ENCODE peak calls at places on chromosomes 6 and 20, in eight cellular contexts. One of them, this sample, is unnamed.

GRCh38 chr20:54488442-54488841 is 13.0 kb downstream of the DOK5 start:
- DNase-seq in frontal cortex: no peak
- DNase-seq in heart right ventricle: no peak
- DNase-seq in NCI-H1417: no peak
- DNase-seq in occipital lobe: no peak
- DNase-seq in fibroblast of gingiva: no peak
- DNase-seq in NCI-H1105: no peak
- DNase-seq in activated CD4-positive, alpha-beta memory T cell treated with anti-CD3 and anti-CD28 coated beads, Interleukin-2, amount 10 ng/mL, durations not matched to agents 7 days and 5 days: no peak
- DNase-seq in this sample: no peak

GRCh38 chr6:46638650-46639049 is 14.0 kb downstream of the CYP39A1 start:
- DNase-seq in activated CD4-positive, alpha-beta memory T cell treated with anti-CD3 and anti-CD28 coated beads, Interleukin-2, amount 10 ng/mL, durations not matched to agents 7 days and 5 days: no peak
- DNase-seq in heart right ventricle: no peak
- DNase-seq in NCI-H1417: no peak
- DNase-seq in fibroblast of gingiva: no peak
- DNase-seq in NCI-H1105: no peak
- DNase-seq in frontal cortex: no peak
- DNase-seq in occipital lobe: no peak
- DNase-seq in this sample: no peak

GRCh38 chr6:29631860-29632731 is 887 bp downstream of the GABBR1 start:
- DNase-seq in occipital lobe: peak
- DNase-seq in activated CD4-positive, alpha-beta memory T cell treated with anti-CD3 and anti-CD28 coated beads, Interleukin-2, amount 10 ng/mL, durations not matched to agents 7 days and 5 days: peak
- DNase-seq in fibroblast of gingiva: peak
- DNase-seq in frontal cortex: peak
- DNase-seq in NCI-H1105: peak
- DNase-seq in NCI-H1417: peak
- DNase-seq in heart right ventricle: peak
- DNase-seq in this sample: peak

GRCh38 chr6:37819802-37820712 is 530 bp downstream of the ZFAND3 start:
- DNase-seq in heart right ventricle: peak
- DNase-seq in occipital lobe: no peak
- DNase-seq in activated CD4-positive, alpha-beta memory T cell treated with anti-CD3 and anti-CD28 coated beads, Interleukin-2, amount 10 ng/mL, durations not matched to agents 7 days and 5 days: peak
- DNase-seq in frontal cortex: peak
- DNase-seq in NCI-H1417: no peak
- DNase-seq in fibroblast of gingiva: peak
- DNase-seq in NCI-H1105: no peak
- DNase-seq in this sample: peak

GRCh38 chr20:43832961-43833360 is 81.7 kb upstream of the TOX2 start:
- DNase-seq in frontal cortex: no peak
- DNase-seq in occipital lobe: no peak
- DNase-seq in fibroblast of gingiva: no peak
- DNase-seq in heart right ventricle: no peak
- DNase-seq in NCI-H1105: no peak
- DNase-seq in NCI-H1417: no peak
- DNase-seq in activated CD4-positive, alpha-beta memory T cell treated with anti-CD3 and anti-CD28 coated beads, Interleukin-2, amount 10 ng/mL, durations not matched to agents 7 days and 5 days: no peak
- DNase-seq in this sample: no peak

GRCh38 chr6:27295301-27296079 is 16.6 kb downstream of the POM121L2 start:
- DNase-seq in activated CD4-positive, alpha-beta memory T cell treated with anti-CD3 and anti-CD28 coated beads, Interleukin-2, amount 10 ng/mL, durations not matched to agents 7 days and 5 days: no peak
- DNase-seq in fibroblast of gingiva: peak
- DNase-seq in frontal cortex: no peak
- DNase-seq in NCI-H1417: no peak
- DNase-seq in NCI-H1105: peak
- DNase-seq in heart right ventricle: no peak
- DNase-seq in occipital lobe: no peak
- DNase-seq in this sample: no peak

GRCh38 chr6:4883298-4883697 is 107.1 kb downstream of the CDYL start:
- DNase-seq in heart right ventricle: no peak
- DNase-seq in activated CD4-positive, alpha-beta memory T cell treated with anti-CD3 and anti-CD28 coated beads, Interleukin-2, amount 10 ng/mL, durations not matched to agents 7 days and 5 days: no peak
- DNase-seq in frontal cortex: no peak
- DNase-seq in fibroblast of gingiva: no peak
- DNase-seq in occipital lobe: no peak
- DNase-seq in NCI-H1417: no peak
- DNase-seq in NCI-H1105: peak
- DNase-seq in this sample: no peak

GRCh38 chr20:37518606-37519507 is 2.2 kb upstream of the NNAT start:
- DNase-seq in occipital lobe: no peak
- DNase-seq in activated CD4-positive, alpha-beta memory T cell treated with anti-CD3 and anti-CD28 coated beads, Interleukin-2, amount 10 ng/mL, durations not matched to agents 7 days and 5 days: no peak
- DNase-seq in frontal cortex: no peak
- DNase-seq in NCI-H1105: peak
- DNase-seq in heart right ventricle: peak
- DNase-seq in NCI-H1417: no peak
- DNase-seq in fibroblast of gingiva: no peak
- DNase-seq in this sample: no peak

GRCh38 chr20:7980332-7981046 is 39.1 kb downstream of the TMX4 start:
- DNase-seq in heart right ventricle: no peak
- DNase-seq in frontal cortex: peak
- DNase-seq in occipital lobe: peak
- DNase-seq in NCI-H1417: no peak
- DNase-seq in NCI-H1105: no peak
- DNase-seq in activated CD4-positive, alpha-beta memory T cell treated with anti-CD3 and anti-CD28 coated beads, Interleukin-2, amount 10 ng/mL, durations not matched to agents 7 days and 5 days: peak
- DNase-seq in fibroblast of gingiva: peak
- DNase-seq in this sample: no peak

GRCh38 chr6:38306915-38307314 is 332.8 kb downstream of the BTBD9 start:
- DNase-seq in NCI-H1417: no peak
- DNase-seq in fibroblast of gingiva: no peak
- DNase-seq in activated CD4-positive, alpha-beta memory T cell treated with anti-CD3 and anti-CD28 coated beads, Interleukin-2, amount 10 ng/mL, durations not matched to agents 7 days and 5 days: no peak
- DNase-seq in heart right ventricle: no peak
- DNase-seq in occipital lobe: no peak
- DNase-seq in frontal cortex: no peak
- DNase-seq in NCI-H1105: no peak
- DNase-seq in this sample: no peak

GRCh38 chr20:63394069-63394468 is 32.9 kb upstream of the CHRNA4 start:
- DNase-seq in fibroblast of gingiva: no peak
- DNase-seq in activated CD4-positive, alpha-beta memory T cell treated with anti-CD3 and anti-CD28 coated beads, Interleukin-2, amount 10 ng/mL, durations not matched to agents 7 days and 5 days: no peak
- DNase-seq in NCI-H1417: no peak
- DNase-seq in NCI-H1105: no peak
- DNase-seq in occipital lobe: peak
- DNase-seq in frontal cortex: no peak
- DNase-seq in heart right ventricle: no peak
- DNase-seq in this sample: no peak

GRCh38 chr6:34491091-34491430 is 25.2 kb downstream of the PACSIN1 start:
- DNase-seq in activated CD4-positive, alpha-beta memory T cell treated with anti-CD3 and anti-CD28 coated beads, Interleukin-2, amount 10 ng/mL, durations not matched to agents 7 days and 5 days: no peak
- DNase-seq in heart right ventricle: no peak
- DNase-seq in NCI-H1105: no peak
- DNase-seq in frontal cortex: no peak
- DNase-seq in NCI-H1417: peak
- DNase-seq in occipital lobe: no peak
- DNase-seq in fibroblast of gingiva: peak
- DNase-seq in this sample: no peak

GRCh38 chr20:31485450-31486339 is 10.6 kb downstream of the REM1 start:
- DNase-seq in occipital lobe: no peak
- DNase-seq in activated CD4-positive, alpha-beta memory T cell treated with anti-CD3 and anti-CD28 coated beads, Interleukin-2, amount 10 ng/mL, durations not matched to agents 7 days and 5 days: no peak
- DNase-seq in heart right ventricle: peak
- DNase-seq in NCI-H1417: no peak
- DNase-seq in NCI-H1105: no peak
- DNase-seq in frontal cortex: no peak
- DNase-seq in fibroblast of gingiva: peak
- DNase-seq in this sample: no peak

GRCh38 chr6:108897371-108897770 is 49.1 kb downstream of the ARMC2 start:
- DNase-seq in frontal cortex: no peak
- DNase-seq in activated CD4-positive, alpha-beta memory T cell treated with anti-CD3 and anti-CD28 coated beads, Interleukin-2, amount 10 ng/mL, durations not matched to agents 7 days and 5 days: no peak
- DNase-seq in NCI-H1417: peak
- DNase-seq in fibroblast of gingiva: no peak
- DNase-seq in occipital lobe: no peak
- DNase-seq in NCI-H1105: peak
- DNase-seq in heart right ventricle: peak
- DNase-seq in this sample: no peak

GRCh38 chr6:99349620-99350141 is at the start of gene FAXC:
- DNase-seq in heart right ventricle: no peak
- DNase-seq in frontal cortex: peak
- DNase-seq in fibroblast of gingiva: peak
- DNase-seq in occipital lobe: peak
- DNase-seq in activated CD4-positive, alpha-beta memory T cell treated with anti-CD3 and anti-CD28 coated beads, Interleukin-2, amount 10 ng/mL, durations not matched to agents 7 days and 5 days: peak
- DNase-seq in NCI-H1105: peak
- DNase-seq in NCI-H1417: peak
- DNase-seq in this sample: no peak

GRCh38 chr20:62064788-62065668 is 653 bp downstream of the TAF4 start:
- DNase-seq in heart right ventricle: no peak
- DNase-seq in fibroblast of gingiva: no peak
- DNase-seq in NCI-H1105: peak
- DNase-seq in frontal cortex: peak
- DNase-seq in NCI-H1417: no peak
- DNase-seq in activated CD4-positive, alpha-beta memory T cell treated with anti-CD3 and anti-CD28 coated beads, Interleukin-2, amount 10 ng/mL, durations not matched to agents 7 days and 5 days: no peak
- DNase-seq in occipital lobe: no peak
- DNase-seq in this sample: no peak

GRCh38 chr6:1481326-1481725 is 92.0 kb downstream of the FOXF2 start:
- DNase-seq in fibroblast of gingiva: peak
- DNase-seq in NCI-H1417: no peak
- DNase-seq in NCI-H1105: no peak
- DNase-seq in activated CD4-positive, alpha-beta memory T cell treated with anti-CD3 and anti-CD28 coated beads, Interleukin-2, amount 10 ng/mL, durations not matched to agents 7 days and 5 days: no peak
- DNase-seq in frontal cortex: no peak
- DNase-seq in heart right ventricle: no peak
- DNase-seq in occipital lobe: no peak
- DNase-seq in this sample: no peak

GRCh38 chr6:149929422-149929821 is 6.5 kb upstream of the RAET1G start:
- DNase-seq in NCI-H1105: no peak
- DNase-seq in frontal cortex: no peak
- DNase-seq in heart right ventricle: no peak
- DNase-seq in occipital lobe: no peak
- DNase-seq in activated CD4-positive, alpha-beta memory T cell treated with anti-CD3 and anti-CD28 coated beads, Interleukin-2, amount 10 ng/mL, durations not matched to agents 7 days and 5 days: no peak
- DNase-seq in fibroblast of gingiva: no peak
- DNase-seq in NCI-H1417: no peak
- DNase-seq in this sample: no peak

GRCh38 chr6:46368137-46368536 is 123.1 kb downstream of the RCAN2 start:
- DNase-seq in heart right ventricle: no peak
- DNase-seq in occipital lobe: no peak
- DNase-seq in activated CD4-positive, alpha-beta memory T cell treated with anti-CD3 and anti-CD28 coated beads, Interleukin-2, amount 10 ng/mL, durations not matched to agents 7 days and 5 days: no peak
- DNase-seq in fibroblast of gingiva: no peak
- DNase-seq in NCI-H1105: peak
- DNase-seq in frontal cortex: no peak
- DNase-seq in NCI-H1417: no peak
- DNase-seq in this sample: no peak

GRCh38 chr20:24773751-24774201 is 175.3 kb upstream of the CST7 start:
- DNase-seq in activated CD4-positive, alpha-beta memory T cell treated with anti-CD3 and anti-CD28 coated beads, Interleukin-2, amount 10 ng/mL, durations not matched to agents 7 days and 5 days: peak
- DNase-seq in frontal cortex: no peak
- DNase-seq in heart right ventricle: no peak
- DNase-seq in fibroblast of gingiva: no peak
- DNase-seq in NCI-H1417: no peak
- DNase-seq in NCI-H1105: no peak
- DNase-seq in occipital lobe: no peak
- DNase-seq in this sample: no peak

GRCh38 chr6:151180321-151180720 is 59.4 kb upstream of the AKAP12 start:
- DNase-seq in occipital lobe: no peak
- DNase-seq in activated CD4-positive, alpha-beta memory T cell treated with anti-CD3 and anti-CD28 coated beads, Interleukin-2, amount 10 ng/mL, durations not matched to agents 7 days and 5 days: no peak
- DNase-seq in heart right ventricle: no peak
- DNase-seq in NCI-H1105: no peak
- DNase-seq in frontal cortex: no peak
- DNase-seq in NCI-H1417: no peak
- DNase-seq in fibroblast of gingiva: no peak
- DNase-seq in this sample: no peak

GRCh38 chr6:33105916-33106871 is 30.4 kb downstream of the HLA-DPB1 start:
- DNase-seq in NCI-H1417: no peak
- DNase-seq in occipital lobe: no peak
- DNase-seq in NCI-H1105: no peak
- DNase-seq in activated CD4-positive, alpha-beta memory T cell treated with anti-CD3 and anti-CD28 coated beads, Interleukin-2, amount 10 ng/mL, durations not matched to agents 7 days and 5 days: no peak
- DNase-seq in fibroblast of gingiva: no peak
- DNase-seq in heart right ventricle: no peak
- DNase-seq in frontal cortex: no peak
- DNase-seq in this sample: no peak

GRCh38 chr6:77457720-77458349 is 5.5 kb downstream of the HTR1B start:
- DNase-seq in fibroblast of gingiva: peak
- DNase-seq in NCI-H1417: peak
- DNase-seq in heart right ventricle: peak
- DNase-seq in frontal cortex: peak
- DNase-seq in NCI-H1105: peak
- DNase-seq in occipital lobe: no peak
- DNase-seq in activated CD4-positive, alpha-beta memory T cell treated with anti-CD3 and anti-CD28 coated beads, Interleukin-2, amount 10 ng/mL, durations not matched to agents 7 days and 5 days: no peak
- DNase-seq in this sample: no peak

GRCh38 chr6:89928604-89929003 is 34.3 kb downstream of the GJA10 start:
- DNase-seq in NCI-H1105: no peak
- DNase-seq in activated CD4-positive, alpha-beta memory T cell treated with anti-CD3 and anti-CD28 coated beads, Interleukin-2, amount 10 ng/mL, durations not matched to agents 7 days and 5 days: no peak
- DNase-seq in frontal cortex: no peak
- DNase-seq in fibroblast of gingiva: no peak
- DNase-seq in occipital lobe: no peak
- DNase-seq in NCI-H1417: no peak
- DNase-seq in heart right ventricle: no peak
- DNase-seq in this sample: no peak

GRCh38 chr6:152189736-152190135 is 382.3 kb downstream of the ESR1 start:
- DNase-seq in frontal cortex: no peak
- DNase-seq in occipital lobe: no peak
- DNase-seq in activated CD4-positive, alpha-beta memory T cell treated with anti-CD3 and anti-CD28 coated beads, Interleukin-2, amount 10 ng/mL, durations not matched to agents 7 days and 5 days: no peak
- DNase-seq in NCI-H1105: no peak
- DNase-seq in fibroblast of gingiva: no peak
- DNase-seq in NCI-H1417: no peak
- DNase-seq in heart right ventricle: no peak
- DNase-seq in this sample: no peak

GRCh38 chr20:44805991-44806729 is 4.2 kb downstream of the RIMS4 start:
- DNase-seq in fibroblast of gingiva: peak
- DNase-seq in NCI-H1417: no peak
- DNase-seq in NCI-H1105: no peak
- DNase-seq in activated CD4-positive, alpha-beta memory T cell treated with anti-CD3 and anti-CD28 coated beads, Interleukin-2, amount 10 ng/mL, durations not matched to agents 7 days and 5 days: no peak
- DNase-seq in heart right ventricle: peak
- DNase-seq in occipital lobe: peak
- DNase-seq in frontal cortex: peak
- DNase-seq in this sample: no peak

GRCh38 chr20:63979549-63980316 is at the start of gene SAMD10:
- DNase-seq in NCI-H1105: peak
- DNase-seq in frontal cortex: no peak
- DNase-seq in activated CD4-positive, alpha-beta memory T cell treated with anti-CD3 and anti-CD28 coated beads, Interleukin-2, amount 10 ng/mL, durations not matched to agents 7 days and 5 days: peak
- DNase-seq in NCI-H1417: peak
- DNase-seq in fibroblast of gingiva: no peak
- DNase-seq in occipital lobe: no peak
- DNase-seq in heart right ventricle: peak
- DNase-seq in this sample: peak

GRCh38 chr6:13234130-13234529 is 94.2 kb downstream of the TBC1D7 start:
- DNase-seq in fibroblast of gingiva: peak
- DNase-seq in activated CD4-positive, alpha-beta memory T cell treated with anti-CD3 and anti-CD28 coated beads, Interleukin-2, amount 10 ng/mL, durations not matched to agents 7 days and 5 days: no peak
- DNase-seq in heart right ventricle: no peak
- DNase-seq in occipital lobe: no peak
- DNase-seq in frontal cortex: no peak
- DNase-seq in NCI-H1105: no peak
- DNase-seq in NCI-H1417: no peak
- DNase-seq in this sample: no peak

GRCh38 chr20:53996584-53997486 is 73.6 kb downstream of the BCAS1 start:
- DNase-seq in fibroblast of gingiva: no peak
- DNase-seq in activated CD4-positive, alpha-beta memory T cell treated with anti-CD3 and anti-CD28 coated beads, Interleukin-2, amount 10 ng/mL, durations not matched to agents 7 days and 5 days: no peak
- DNase-seq in NCI-H1417: no peak
- DNase-seq in NCI-H1105: no peak
- DNase-seq in frontal cortex: no peak
- DNase-seq in occipital lobe: no peak
- DNase-seq in heart right ventricle: no peak
- DNase-seq in this sample: no peak

GRCh38 chr6:113381957-113382356 is 475.2 kb upstream of the MARCKS start:
- DNase-seq in fibroblast of gingiva: peak
- DNase-seq in activated CD4-positive, alpha-beta memory T cell treated with anti-CD3 and anti-CD28 coated beads, Interleukin-2, amount 10 ng/mL, durations not matched to agents 7 days and 5 days: no peak
- DNase-seq in NCI-H1417: no peak
- DNase-seq in heart right ventricle: peak
- DNase-seq in NCI-H1105: peak
- DNase-seq in frontal cortex: no peak
- DNase-seq in occipital lobe: no peak
- DNase-seq in this sample: no peak

GRCh38 chr6:30740993-30741784 is 1.3 kb downstream of the FLOT1 start:
- DNase-seq in NCI-H1417: no peak
- DNase-seq in heart right ventricle: no peak
- DNase-seq in fibroblast of gingiva: no peak
- DNase-seq in activated CD4-positive, alpha-beta memory T cell treated with anti-CD3 and anti-CD28 coated beads, Interleukin-2, amount 10 ng/mL, durations not matched to agents 7 days and 5 days: no peak
- DNase-seq in NCI-H1105: no peak
- DNase-seq in frontal cortex: no peak
- DNase-seq in occipital lobe: no peak
- DNase-seq in this sample: no peak

This sample was measured in stimulated activated naive CD4-positive, alpha-beta T cell.